ENCODE peak calls at places on chromosomes 13 and 19, in eight cellular contexts. One of them, this sample, is unnamed.

GRCh38 chr13:20475927-20476691 is 49.5 kb downstream of the CRYL1 start:
- DNase-seq in AG04450: no peak
- DNase-seq in gastrocnemius medialis: no peak
- DNase-seq in A673: no peak
- DNase-seq in upper lobe of left lung: no peak
- DNase-seq in RWPE1: no peak
- DNase-seq in lung: no peak
- DNase-seq in hepatocyte: peak; percentile 24
- DNase-seq in this sample: peak; percentile 26

GRCh38 chr19:8041553-8041952 is 11.0 kb upstream of the CCL25 start:
- DNase-seq in upper lobe of left lung: no peak
- DNase-seq in lung: no peak
- DNase-seq in RWPE1: no peak
- DNase-seq in AG04450: no peak
- DNase-seq in A673: no peak
- DNase-seq in hepatocyte: no peak
- DNase-seq in gastrocnemius medialis: no peak
- DNase-seq in this sample: no peak

GRCh38 chr13:114112826-114113322 is 19.5 kb downstream of the RASA3 start:
- DNase-seq in AG04450: no peak
- DNase-seq in A673: no peak
- DNase-seq in gastrocnemius medialis: no peak
- DNase-seq in RWPE1: no peak
- DNase-seq in upper lobe of left lung: no peak
- DNase-seq in lung: no peak
- DNase-seq in hepatocyte: no peak
- DNase-seq in this sample: no peak

GRCh38 chr19:41437944-41438574 is 1.7 kb downstream of the DMAC2 start:
- DNase-seq in gastrocnemius medialis: no peak
- DNase-seq in hepatocyte: no peak
- DNase-seq in RWPE1: no peak
- DNase-seq in lung: no peak
- DNase-seq in upper lobe of left lung: peak; percentile 49
- DNase-seq in A673: no peak
- DNase-seq in AG04450: no peak
- DNase-seq in this sample: no peak

GRCh38 chr13:76758257-76758656 is 127.9 kb downstream of the KCTD12 start:
- DNase-seq in lung: no peak
- DNase-seq in hepatocyte: no peak
- DNase-seq in gastrocnemius medialis: no peak
- DNase-seq in AG04450: no peak
- DNase-seq in RWPE1: no peak
- DNase-seq in upper lobe of left lung: no peak
- DNase-seq in A673: no peak
- DNase-seq in this sample: no peak

GRCh38 chr19:32041681-32042292 is 303.6 kb upstream of the ZNF507 start:
- DNase-seq in hepatocyte: peak; percentile 76
- DNase-seq in A673: peak; percentile 69
- DNase-seq in lung: peak; percentile 46
- DNase-seq in AG04450: no peak
- DNase-seq in upper lobe of left lung: peak; percentile 41
- DNase-seq in gastrocnemius medialis: no peak
- DNase-seq in RWPE1: peak; percentile 36
- DNase-seq in this sample: peak; percentile 52

GRCh38 chr19:56108447-56109195 is 12.5 kb downstream of the ZNF787 start:
- DNase-seq in hepatocyte: peak; percentile 45
- DNase-seq in lung: no peak
- DNase-seq in gastrocnemius medialis: no peak
- DNase-seq in AG04450: no peak
- DNase-seq in A673: no peak
- DNase-seq in RWPE1: no peak
- DNase-seq in upper lobe of left lung: no peak
- DNase-seq in this sample: no peak

GRCh38 chr13:73248711-73249580 is 190.1 kb downstream of the KLF5 start:
- DNase-seq in hepatocyte: peak; percentile 29
- DNase-seq in lung: peak; percentile 60
- DNase-seq in upper lobe of left lung: no peak
- DNase-seq in RWPE1: peak; percentile 82
- DNase-seq in AG04450: peak; percentile 26
- DNase-seq in A673: no peak
- DNase-seq in gastrocnemius medialis: no peak
- DNase-seq in this sample: peak; percentile 84

GRCh38 chr13:112061367-112062046 is 5.4 kb upstream of the SOX1 start:
- DNase-seq in lung: no peak
- DNase-seq in A673: no peak
- DNase-seq in gastrocnemius medialis: no peak
- DNase-seq in AG04450: no peak
- DNase-seq in hepatocyte: no peak
- DNase-seq in upper lobe of left lung: peak; percentile 69
- DNase-seq in RWPE1: no peak
- DNase-seq in this sample: no peak

DNA sequence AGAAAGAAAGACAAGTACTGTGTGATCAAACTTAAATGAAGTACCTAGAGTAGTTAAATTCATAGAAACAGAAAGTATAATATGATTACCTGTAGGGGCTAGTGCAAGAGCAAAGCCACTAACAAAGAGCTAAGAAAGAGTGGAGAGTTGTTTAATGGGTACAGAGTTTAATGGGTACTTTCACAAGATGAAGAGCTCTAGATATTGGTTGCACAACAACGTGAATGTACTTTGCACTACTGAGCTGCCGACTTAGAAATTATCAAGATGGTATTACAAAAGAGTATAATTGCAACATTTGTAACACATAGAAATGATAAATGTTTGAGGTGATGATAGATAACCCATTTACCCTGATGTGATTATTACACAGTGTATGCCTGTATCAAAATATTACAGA is 140.3 kb upstream of the GPC6 start:
- DNase-seq in AG04450: no peak
- DNase-seq in upper lobe of left lung: no peak
- DNase-seq in hepatocyte: peak; percentile 8
- DNase-seq in lung: no peak
- DNase-seq in A673: no peak
- DNase-seq in gastrocnemius medialis: no peak
- DNase-seq in RWPE1: no peak
- DNase-seq in this sample: no peak
- TF ChIP-seq CTCF in AG04450: no peak
- TF ChIP-seq CTCF in upper lobe of left lung: no peak
- TF ChIP-seq CTCF in hepatocyte: no peak
- TF ChIP-seq CTCF in lung: no peak
- TF ChIP-seq CTCF in A673: no peak
- TF ChIP-seq CTCF in gastrocnemius medialis: no peak
- TF ChIP-seq CTCF in RWPE1: no peak
- TF ChIP-seq CTCF in this sample: no peak

GRCh38 chr19:58497634-58498170 is 14.1 kb downstream of the SLC27A5 start:
- DNase-seq in AG04450: no peak
- DNase-seq in A673: no peak
- DNase-seq in hepatocyte: no peak
- DNase-seq in gastrocnemius medialis: no peak
- DNase-seq in RWPE1: no peak
- DNase-seq in upper lobe of left lung: no peak
- DNase-seq in lung: no peak
- DNase-seq in this sample: no peak

GRCh38 chr19:58491393-58491792 is 15.2 kb downstream of the ZNF446 start:
- DNase-seq in RWPE1: no peak
- DNase-seq in A673: no peak
- DNase-seq in gastrocnemius medialis: no peak
- DNase-seq in upper lobe of left lung: no peak
- DNase-seq in lung: no peak
- DNase-seq in AG04450: no peak
- DNase-seq in hepatocyte: no peak
- DNase-seq in this sample: no peak

GRCh38 chr19:58492265-58492664 is 16.1 kb downstream of the ZNF446 start:
- DNase-seq in lung: no peak
- DNase-seq in A673: no peak
- DNase-seq in hepatocyte: no peak
- DNase-seq in AG04450: no peak
- DNase-seq in gastrocnemius medialis: no peak
- DNase-seq in upper lobe of left lung: no peak
- DNase-seq in RWPE1: no peak
- DNase-seq in this sample: no peak
- H3K27ac ChIP-seq in lung: no peak overlapping the region
- H3K27ac ChIP-seq in A673: no peak overlapping the region
- H3K27ac ChIP-seq in hepatocyte: no peak overlapping the region
- H3K27ac ChIP-seq in AG04450: no peak overlapping the region
- H3K27ac ChIP-seq in gastrocnemius medialis: no peak overlapping the region
- H3K27ac ChIP-seq in upper lobe of left lung: no peak overlapping the region
- H3K27ac ChIP-seq in RWPE1: no peak overlapping the region
- H3K27ac ChIP-seq in this sample: no peak overlapping the region

DNA sequence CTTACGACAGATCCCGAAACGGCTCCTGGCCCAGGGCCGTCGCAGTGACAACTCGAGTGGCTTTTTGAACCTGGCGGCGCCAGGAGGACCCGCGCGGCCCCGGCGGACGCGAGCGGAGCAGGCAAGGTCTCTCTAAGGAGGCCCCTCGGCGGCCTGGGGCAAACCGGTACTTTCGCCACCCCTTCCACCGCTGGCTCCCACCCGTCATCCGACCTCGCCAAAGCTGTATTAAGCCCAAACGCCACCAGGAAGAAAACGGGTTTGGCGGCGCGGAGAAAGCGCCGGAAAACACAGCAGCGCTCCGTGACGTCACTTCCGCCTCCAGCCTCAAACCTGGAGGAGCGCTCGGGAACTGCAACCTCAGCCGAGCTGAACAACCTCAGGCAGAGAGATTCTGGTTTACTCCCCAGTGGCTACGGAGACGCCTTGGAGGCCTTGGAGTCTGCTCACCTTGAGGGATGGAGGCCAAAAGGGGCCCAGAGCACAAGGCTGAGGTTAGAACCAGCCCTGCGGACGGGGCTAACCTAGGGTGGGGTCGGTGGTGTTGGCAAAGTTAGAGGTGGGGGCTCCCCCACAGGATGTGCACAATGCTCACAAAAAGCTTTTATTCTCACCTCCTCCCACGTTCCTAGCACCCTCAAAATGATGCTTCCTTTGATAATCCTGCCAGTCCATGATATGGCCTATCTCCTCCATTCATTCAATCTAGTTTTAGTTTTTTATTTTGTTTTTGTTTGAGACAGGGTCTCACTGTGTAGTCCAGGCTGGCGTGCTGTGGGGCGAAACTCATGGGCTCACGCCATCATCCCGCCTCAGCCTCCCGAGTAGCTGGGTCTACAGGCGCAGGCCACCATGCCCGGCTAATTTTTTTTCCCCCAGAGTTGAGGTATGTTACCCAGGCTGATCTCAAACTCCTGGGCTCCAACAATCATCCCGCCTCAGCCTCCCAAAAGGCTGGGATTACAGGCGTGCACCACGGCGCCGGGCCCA is at the start of gene ZNF266:
- DNase-seq in RWPE1: peak; percentile 92
- DNase-seq in hepatocyte: peak; percentile 96
- DNase-seq in AG04450: peak; percentile 74
- DNase-seq in upper lobe of left lung: peak; percentile 91
- DNase-seq in A673: peak; percentile 95
- DNase-seq in lung: peak; percentile 91
- DNase-seq in gastrocnemius medialis: peak; percentile 73
- DNase-seq in this sample: peak; percentile 79
- TF ChIP-seq CTCF in RWPE1: peak; percentile 64
- TF ChIP-seq CTCF in hepatocyte: peak; percentile 35
- TF ChIP-seq CTCF in AG04450: peak; percentile 76
- TF ChIP-seq CTCF in upper lobe of left lung: peak; percentile 94
- TF ChIP-seq CTCF in A673: peak; percentile 61
- TF ChIP-seq CTCF in lung: peak; percentile 54
- TF ChIP-seq CTCF in gastrocnemius medialis: peak; percentile 86
- TF ChIP-seq CTCF in this sample: peak; percentile 90

GRCh38 chr13:107476068-107476467 is 739.3 kb downstream of the LIG4 start:
- DNase-seq in A673: no peak
- DNase-seq in upper lobe of left lung: no peak
- DNase-seq in RWPE1: no peak
- DNase-seq in hepatocyte: no peak
- DNase-seq in gastrocnemius medialis: no peak
- DNase-seq in AG04450: no peak
- DNase-seq in lung: no peak
- DNase-seq in this sample: no peak

DNA sequence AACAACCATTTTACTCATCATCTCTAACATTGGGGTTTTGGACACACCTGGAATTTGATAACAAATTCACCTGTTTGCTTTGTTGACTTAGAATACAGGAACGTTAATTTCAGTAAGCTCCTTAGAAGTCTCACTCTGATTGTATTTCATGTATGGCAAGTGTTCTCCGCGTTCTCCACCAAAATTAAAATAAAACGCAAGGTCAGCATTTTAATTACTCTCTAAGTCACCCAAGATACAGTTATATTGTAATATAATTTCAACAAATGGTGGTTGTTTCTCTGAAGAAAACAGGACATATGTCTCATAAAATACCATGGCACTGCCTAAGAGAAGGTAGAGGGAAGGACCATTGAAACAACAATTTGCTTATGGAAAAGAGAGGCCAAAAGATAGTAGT is 742.1 kb downstream of the LIG4 start:
- DNase-seq in A673: no peak
- DNase-seq in AG04450: no peak
- DNase-seq in gastrocnemius medialis: no peak
- DNase-seq in RWPE1: no peak
- DNase-seq in lung: no peak
- DNase-seq in hepatocyte: no peak
- DNase-seq in upper lobe of left lung: no peak
- DNase-seq in this sample: no peak
- H3K27ac ChIP-seq in A673: no peak overlapping the region
- H3K27ac ChIP-seq in AG04450: no peak overlapping the region
- H3K27ac ChIP-seq in gastrocnemius medialis: no peak overlapping the region
- H3K27ac ChIP-seq in RWPE1: no peak overlapping the region
- H3K27ac ChIP-seq in lung: no peak overlapping the region
- H3K27ac ChIP-seq in hepatocyte: no peak overlapping the region
- H3K27ac ChIP-seq in upper lobe of left lung: no peak overlapping the region
- H3K27ac ChIP-seq in this sample: no peak overlapping the region

This sample was measured in prostate gland.